ENCODE peak calls at places on chromosomes 16 and 17, in ten cellular contexts. One of them, this sample, is unnamed.

GRCh38 chr16:77849640-77850258 is 61.4 kb downstream of the VAT1L start:
- DNase-seq in amniotic stem cell: no peak
- DNase-seq in CD8-positive, alpha-beta memory T cell: no peak
- DNase-seq in transverse colon: no peak
- DNase-seq in KBM-7: no peak
- DNase-seq in activated naive CD4-positive, alpha-beta T cell: no peak
- DNase-seq in progenitor cell of endocrine pancreas: no peak
- DNase-seq in WTC11: no peak
- DNase-seq in lung microvascular endothelial cell: peak
- DNase-seq in NCI-H1092: no peak
- DNase-seq in this sample: no peak

GRCh38 chr16:89602273-89602951 is 11.0 kb upstream of the DPEP1 start:
- DNase-seq in amniotic stem cell: peak
- DNase-seq in CD8-positive, alpha-beta memory T cell: peak
- DNase-seq in transverse colon: no peak
- DNase-seq in KBM-7: peak
- DNase-seq in activated naive CD4-positive, alpha-beta T cell: peak
- DNase-seq in progenitor cell of endocrine pancreas: no peak
- DNase-seq in WTC11: peak
- DNase-seq in lung microvascular endothelial cell: peak
- DNase-seq in NCI-H1092: peak
- DNase-seq in this sample: peak

GRCh38 chr17:76089680-76090516 is 10.9 kb downstream of the ZACN start:
- DNase-seq in amniotic stem cell: no peak
- DNase-seq in CD8-positive, alpha-beta memory T cell: no peak
- DNase-seq in transverse colon: no peak
- DNase-seq in KBM-7: no peak
- DNase-seq in activated naive CD4-positive, alpha-beta T cell: no peak
- DNase-seq in progenitor cell of endocrine pancreas: no peak
- DNase-seq in WTC11: no peak
- DNase-seq in lung microvascular endothelial cell: no peak
- DNase-seq in NCI-H1092: no peak
- DNase-seq in this sample: no peak

GRCh38 chr16:4283939-4284338 is 11.1 kb upstream of the TFAP4 start:
- DNase-seq in amniotic stem cell: no peak
- DNase-seq in CD8-positive, alpha-beta memory T cell: no peak
- DNase-seq in transverse colon: no peak
- DNase-seq in KBM-7: no peak
- DNase-seq in activated naive CD4-positive, alpha-beta T cell: no peak
- DNase-seq in progenitor cell of endocrine pancreas: no peak
- DNase-seq in WTC11: no peak
- DNase-seq in lung microvascular endothelial cell: no peak
- DNase-seq in NCI-H1092: no peak
- DNase-seq in this sample: no peak

GRCh38 chr16:84312783-84313382 is 18.2 kb downstream of the WFDC1 start:
- DNase-seq in amniotic stem cell: no peak
- DNase-seq in CD8-positive, alpha-beta memory T cell: no peak
- DNase-seq in transverse colon: peak
- DNase-seq in KBM-7: no peak
- DNase-seq in activated naive CD4-positive, alpha-beta T cell: no peak
- DNase-seq in progenitor cell of endocrine pancreas: peak
- DNase-seq in WTC11: peak
- DNase-seq in lung microvascular endothelial cell: no peak
- DNase-seq in NCI-H1092: no peak
- DNase-seq in this sample: no peak

GRCh38 chr16:47851026-47851610 is 304.7 kb downstream of the ABCC12 start:
- DNase-seq in amniotic stem cell: no peak
- DNase-seq in CD8-positive, alpha-beta memory T cell: no peak
- DNase-seq in transverse colon: no peak
- DNase-seq in KBM-7: no peak
- DNase-seq in activated naive CD4-positive, alpha-beta T cell: no peak
- DNase-seq in progenitor cell of endocrine pancreas: no peak
- DNase-seq in WTC11: no peak
- DNase-seq in lung microvascular endothelial cell: no peak
- DNase-seq in NCI-H1092: no peak
- DNase-seq in this sample: no peak

GRCh38 chr17:57624390-57624789 is 120.7 kb downstream of the CCDC182 start:
- DNase-seq in amniotic stem cell: no peak
- DNase-seq in CD8-positive, alpha-beta memory T cell: no peak
- DNase-seq in transverse colon: no peak
- DNase-seq in KBM-7: no peak
- DNase-seq in activated naive CD4-positive, alpha-beta T cell: no peak
- DNase-seq in progenitor cell of endocrine pancreas: no peak
- DNase-seq in WTC11: no peak
- DNase-seq in lung microvascular endothelial cell: no peak
- DNase-seq in NCI-H1092: no peak
- DNase-seq in this sample: no peak

GRCh38 chr16:1150511-1150982 is 2.4 kb upstream of the CACNA1H start:
- DNase-seq in amniotic stem cell: no peak
- DNase-seq in CD8-positive, alpha-beta memory T cell: no peak
- DNase-seq in transverse colon: no peak
- DNase-seq in KBM-7: peak
- DNase-seq in activated naive CD4-positive, alpha-beta T cell: no peak
- DNase-seq in progenitor cell of endocrine pancreas: no peak
- DNase-seq in WTC11: peak
- DNase-seq in lung microvascular endothelial cell: no peak
- DNase-seq in NCI-H1092: no peak
- DNase-seq in this sample: no peak

GRCh38 chr17:2962729-2963128 is 100.7 kb downstream of the OR1D5 start:
- DNase-seq in amniotic stem cell: no peak
- DNase-seq in CD8-positive, alpha-beta memory T cell: no peak
- DNase-seq in transverse colon: no peak
- DNase-seq in KBM-7: no peak
- DNase-seq in activated naive CD4-positive, alpha-beta T cell: no peak
- DNase-seq in progenitor cell of endocrine pancreas: no peak
- DNase-seq in WTC11: no peak
- DNase-seq in lung microvascular endothelial cell: no peak
- DNase-seq in NCI-H1092: no peak
- DNase-seq in this sample: no peak

GRCh38 chr17:58324409-58325288 is 3.9 kb downstream of the TSPOAP1 start:
- DNase-seq in amniotic stem cell: no peak
- DNase-seq in CD8-positive, alpha-beta memory T cell: no peak
- DNase-seq in transverse colon: peak
- DNase-seq in KBM-7: no peak
- DNase-seq in activated naive CD4-positive, alpha-beta T cell: no peak
- DNase-seq in progenitor cell of endocrine pancreas: peak
- DNase-seq in WTC11: peak
- DNase-seq in lung microvascular endothelial cell: no peak
- DNase-seq in NCI-H1092: no peak
- DNase-seq in this sample: no peak

GRCh38 chr17:8474826-8475225 is 39.1 kb downstream of the NDEL1 start:
- DNase-seq in amniotic stem cell: no peak
- DNase-seq in CD8-positive, alpha-beta memory T cell: no peak
- DNase-seq in transverse colon: no peak
- DNase-seq in KBM-7: no peak
- DNase-seq in activated naive CD4-positive, alpha-beta T cell: no peak
- DNase-seq in progenitor cell of endocrine pancreas: no peak
- DNase-seq in WTC11: no peak
- DNase-seq in lung microvascular endothelial cell: no peak
- DNase-seq in NCI-H1092: no peak
- DNase-seq in this sample: no peak

GRCh38 chr16:58027341-58028167 is 2.0 kb downstream of the MMP15 start:
- DNase-seq in amniotic stem cell: no peak
- DNase-seq in CD8-positive, alpha-beta memory T cell: no peak
- DNase-seq in transverse colon: peak
- DNase-seq in KBM-7: no peak
- DNase-seq in activated naive CD4-positive, alpha-beta T cell: no peak
- DNase-seq in progenitor cell of endocrine pancreas: no peak
- DNase-seq in WTC11: peak
- DNase-seq in lung microvascular endothelial cell: no peak
- DNase-seq in NCI-H1092: no peak
- DNase-seq in this sample: no peak

GRCh38 chr17:58156839-58157803 is 8.9 kb downstream of the OR4D1 start:
- DNase-seq in amniotic stem cell: no peak
- DNase-seq in CD8-positive, alpha-beta memory T cell: peak
- DNase-seq in transverse colon: peak
- DNase-seq in KBM-7: peak
- DNase-seq in activated naive CD4-positive, alpha-beta T cell: peak
- DNase-seq in progenitor cell of endocrine pancreas: no peak
- DNase-seq in WTC11: peak
- DNase-seq in lung microvascular endothelial cell: no peak
- DNase-seq in NCI-H1092: no peak
- DNase-seq in this sample: no peak

GRCh38 chr17:55264640-55265298 is at the start of gene HLF:
- DNase-seq in amniotic stem cell: no peak
- DNase-seq in CD8-positive, alpha-beta memory T cell: peak
- DNase-seq in transverse colon: peak
- DNase-seq in KBM-7: peak
- DNase-seq in activated naive CD4-positive, alpha-beta T cell: peak
- DNase-seq in progenitor cell of endocrine pancreas: peak
- DNase-seq in WTC11: peak
- DNase-seq in lung microvascular endothelial cell: peak
- DNase-seq in NCI-H1092: peak
- DNase-seq in this sample: peak

GRCh38 chr16:30571444-30572322 is at the start of gene ZNF688:
- DNase-seq in amniotic stem cell: peak
- DNase-seq in CD8-positive, alpha-beta memory T cell: peak
- DNase-seq in transverse colon: peak
- DNase-seq in KBM-7: peak
- DNase-seq in activated naive CD4-positive, alpha-beta T cell: peak
- DNase-seq in progenitor cell of endocrine pancreas: peak
- DNase-seq in WTC11: peak
- DNase-seq in lung microvascular endothelial cell: peak
- DNase-seq in NCI-H1092: peak
- DNase-seq in this sample: peak

GRCh38 chr16:278863-279366 is 1.5 kb upstream of the ARHGDIG start:
- DNase-seq in amniotic stem cell: no peak
- DNase-seq in CD8-positive, alpha-beta memory T cell: peak
- DNase-seq in transverse colon: no peak
- DNase-seq in KBM-7: peak
- DNase-seq in activated naive CD4-positive, alpha-beta T cell: no peak
- DNase-seq in progenitor cell of endocrine pancreas: no peak
- DNase-seq in WTC11: no peak
- DNase-seq in lung microvascular endothelial cell: peak
- DNase-seq in NCI-H1092: peak
- DNase-seq in this sample: no peak

GRCh38 chr17:50517504-50518264 is 9.4 kb downstream of the MYCBPAP start:
- DNase-seq in amniotic stem cell: no peak
- DNase-seq in CD8-positive, alpha-beta memory T cell: no peak
- DNase-seq in transverse colon: no peak
- DNase-seq in KBM-7: no peak
- DNase-seq in activated naive CD4-positive, alpha-beta T cell: no peak
- DNase-seq in progenitor cell of endocrine pancreas: no peak
- DNase-seq in WTC11: no peak
- DNase-seq in lung microvascular endothelial cell: no peak
- DNase-seq in NCI-H1092: no peak
- DNase-seq in this sample: no peak

GRCh38 chr17:49760296-49760695 is 3.6 kb downstream of the FAM117A start:
- DNase-seq in amniotic stem cell: no peak
- DNase-seq in CD8-positive, alpha-beta memory T cell: no peak
- DNase-seq in transverse colon: no peak
- DNase-seq in KBM-7: no peak
- DNase-seq in activated naive CD4-positive, alpha-beta T cell: no peak
- DNase-seq in progenitor cell of endocrine pancreas: no peak
- DNase-seq in WTC11: no peak
- DNase-seq in lung microvascular endothelial cell: no peak
- DNase-seq in NCI-H1092: no peak
- DNase-seq in this sample: no peak